ENCODE peak calls at places on chromosomes 13 and 19, in seven cellular contexts. J, W, R, X, T, A and H are unnamed samples.

GRCh38 chr19:38693380-38694223 is 46.2 kb downstream of the ACTN4 start:
- DNase-seq in J (no peak), W (peak), R (no peak), X (peak), T (peak), A (peak), H (no peak)

GRCh38 chr13:33649212-33649917 is 168.6 kb upstream of the RFC3 start:
- DNase-seq in J (no peak), W (no peak), R (no peak), X (no peak), T (no peak), A (no peak), H (no peak)

GRCh38 chr19:1507192-1507660 is 5.6 kb downstream of the ADAMTSL5 start:
- DNase-seq in J (no peak), W (no peak), R (no peak), X (no peak), T (no peak), A (no peak), H (no peak)

GRCh38 chr13:59710995-59711701 is 452.6 kb downstream of the DIAPH3 start:
- DNase-seq in J (no peak), W (no peak), R (no peak), X (no peak), T (no peak), A (no peak), H (no peak)

GRCh38 chr19:5624154-5624663 is 1.3 kb downstream of the SAFB start:
- DNase-seq in J (peak), W (peak), R (no peak), X (no peak), T (no peak), A (peak), H (peak)

GRCh38 chr13:41028051-41028450 is 8.9 kb upstream of the ELF1 start:
- DNase-seq in J (no peak), W (no peak), R (no peak), X (no peak), T (no peak), A (no peak), H (no peak)

GRCh38 chr13:112893570-112894422 is 75.2 kb upstream of the MCF2L start:
- DNase-seq in J (peak), W (peak), R (no peak), X (no peak), T (no peak), A (peak), H (no peak)

GRCh38 chr13:106276876-106277275 is 258.6 kb downstream of the EFNB2 start:
- DNase-seq in J (no peak), W (no peak), R (no peak), X (no peak), T (no peak), A (no peak), H (no peak)

GRCh38 chr19:16027528-16027927 is 48.8 kb upstream of the TPM4 start:
- DNase-seq in J (no peak), W (no peak), R (no peak), X (no peak), T (no peak), A (no peak), H (no peak)

GRCh38 chr19:7944177-7944761 is 803 bp upstream of the TIMM44 start:
- DNase-seq in J (peak), W (peak), R (no peak), X (no peak), T (peak), A (peak), H (peak)

GRCh38 chr13:109938255-109938936 is 152.0 kb upstream of the IRS2 start:
- DNase-seq in J (no peak), W (no peak), R (no peak), X (no peak), T (no peak), A (no peak), H (no peak)

GRCh38 chr19:45863840-45864628 is at the start of gene FOXA3:
- DNase-seq in J (peak), W (peak), R (no peak), X (no peak), T (no peak), A (peak), H (no peak)

DNA sequence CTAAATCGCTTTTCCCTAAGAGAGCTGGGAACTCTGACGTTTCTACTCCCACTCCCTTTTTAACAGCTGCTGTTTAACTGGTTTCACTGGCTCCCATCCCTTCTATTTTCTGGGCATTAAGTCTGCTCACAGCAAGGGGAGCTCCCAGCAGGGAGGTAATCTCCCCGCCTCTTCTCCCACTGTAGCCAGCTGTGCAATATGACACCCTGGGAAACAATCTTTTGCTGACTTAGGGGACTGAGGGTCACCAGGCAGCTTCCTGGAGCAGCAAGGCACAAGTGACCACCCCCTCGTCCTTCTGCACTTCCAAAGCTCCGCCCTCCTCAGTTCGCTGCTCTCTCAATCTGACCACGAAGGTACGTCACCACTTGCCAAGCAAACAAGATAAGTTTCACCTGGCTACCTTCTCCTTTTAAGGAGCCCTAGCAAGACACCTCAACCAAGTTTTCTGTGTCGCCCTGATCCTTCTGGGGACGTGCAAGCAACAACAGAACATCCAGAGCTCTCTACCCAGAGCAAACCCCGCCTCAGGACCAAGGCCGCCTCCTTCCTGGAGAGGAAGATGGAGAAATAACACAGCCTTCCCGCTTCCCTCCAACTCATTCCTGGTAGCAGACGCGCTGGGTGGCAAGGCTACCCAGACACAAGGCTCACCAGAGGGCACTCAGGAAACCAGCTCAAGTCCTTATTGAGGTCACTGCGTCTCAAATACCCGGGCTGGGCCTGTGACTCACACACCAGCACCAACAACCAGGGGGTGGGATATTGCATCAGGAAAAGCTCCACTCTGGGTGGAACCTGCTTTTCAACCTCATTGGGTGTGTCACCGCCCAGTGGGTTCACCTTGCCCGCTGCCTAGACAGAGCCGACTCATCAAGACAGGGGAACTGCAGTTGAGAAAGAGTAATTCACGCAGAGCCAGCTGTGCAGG is 92.4 kb downstream of the STK24 start:
- DNase-seq in J (peak), W (peak), R (peak), X (peak), T (peak), A (peak), H (peak)
- TF ChIP-seq POLR2AphosphoS5 in J (peak), W (peak), R (peak), X (no peak), T (peak), A (peak), H (peak)

GRCh38 chr19:6790194-6791128 is 18.0 kb downstream of the VAV1 start:
- DNase-seq in J (no peak), W (no peak), R (no peak), X (no peak), T (no peak), A (no peak), H (no peak)

GRCh38 chr19:6787393-6787792 is 14.9 kb downstream of the VAV1 start:
- DNase-seq in J (no peak), W (no peak), R (no peak), X (no peak), T (no peak), A (no peak), H (no peak)

GRCh38 chr19:6793411-6793810 is 20.9 kb downstream of the VAV1 start:
- DNase-seq in J (no peak), W (no peak), R (no peak), X (no peak), T (no peak), A (no peak), H (peak)

GRCh38 chr19:6791237-6791636 is 18.7 kb downstream of the VAV1 start:
- DNase-seq in J (no peak), W (no peak), R (no peak), X (no peak), T (no peak), A (no peak), H (no peak)

GRCh38 chr19:6788896-6789295 is 16.4 kb downstream of the VAV1 start:
- DNase-seq in J (no peak), W (no peak), R (no peak), X (no peak), T (no peak), A (no peak), H (no peak)
- H3K27ac ChIP-seq in J (no peak), W (no peak), R (no peak), X (no peak), T (no peak), A (no peak), H (peak)

DNA sequence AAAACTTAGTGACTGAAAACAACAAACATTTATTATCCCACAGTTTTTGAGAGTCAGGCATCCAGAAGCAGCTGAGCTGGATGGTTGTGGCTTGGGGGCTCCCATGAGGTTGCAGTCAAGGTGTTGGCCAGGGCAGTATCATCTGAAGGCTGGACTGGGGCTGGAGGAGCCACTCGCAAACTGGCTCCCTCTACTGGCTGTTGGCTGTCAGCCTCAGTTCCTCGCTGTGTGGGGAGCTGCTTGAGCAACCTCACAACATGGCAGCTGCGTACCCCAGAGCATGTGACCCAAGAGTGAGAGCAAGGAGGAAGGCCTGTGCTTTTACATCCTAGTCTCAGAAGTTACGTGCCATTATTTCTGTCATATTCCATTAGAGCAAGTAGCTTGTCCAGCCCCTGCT is 9.7 kb downstream of the YJU2 start:
- DNase-seq in J (no peak), W (no peak), R (no peak), X (no peak), T (no peak), A (peak), H (no peak)
- TF ChIP-seq CTCF in J (peak), W (peak), R (no peak), X (no peak), T (no peak), A (peak), H (no peak)

GRCh38 chr13:66216723-66217122 is 1013.4 kb downstream of the PCDH9 start:
- DNase-seq in J (no peak), W (no peak), R (no peak), X (no peak), T (no peak), A (no peak), H (no peak)
- TF ChIP-seq POLR2AphosphoS5 in J (no peak), W (no peak), R (no peak), X (no peak), T (no peak), A (no peak), H (no peak)